ENCODE peak calls at places on chromosomes 11 and 22, in seven cellular contexts. D, M, P, N, R, V and A are unnamed samples.

GRCh38 chr11:107116358-107116757 is 98.1 kb upstream of the GUCY1A2 start:
- DNase-seq in N (no peak), R (no peak), M (no peak), V (no peak), D (no peak), P (no peak), A (no peak)

GRCh38 chr11:48880021-48880441 is 103.7 kb downstream of the TRIM51G start:
- DNase-seq in P (peak; percentile 58), D (no peak), V (no peak), M (no peak), N (no peak), R (peak; percentile 51), A (no peak)

GRCh38 chr22:33472462-33473344 is 414.5 kb upstream of the SYN3 start:
- DNase-seq in D (no peak), M (no peak), N (no peak), P (no peak), V (no peak), R (no peak), A (no peak)

GRCh38 chr11:8070417-8071101 is 10.5 kb upstream of the TUB start:
- DNase-seq in M (no peak), D (no peak), P (no peak), N (peak; percentile 54), V (no peak), R (peak; percentile 44), A (no peak)

GRCh38 chr11:130737866-130738431 is 178.3 kb downstream of the SNX19 start:
- DNase-seq in N (no peak), P (peak; percentile 47), V (no peak), R (no peak), M (peak; percentile 43), D (no peak), A (no peak)

GRCh38 chr11:92332986-92333385 is 108.4 kb downstream of the FAT3 start:
- DNase-seq in D (no peak), P (no peak), V (no peak), M (no peak), R (no peak), N (no peak), A (no peak)

GRCh38 chr11:130865772-130866114 is 50.5 kb downstream of the SNX19 start:
- DNase-seq in D (no peak), R (no peak), V (no peak), M (no peak), P (no peak), N (no peak), A (no peak)

GRCh38 chr11:63012450-63013238 is 3.0 kb downstream of the SLC22A8 start:
- DNase-seq in V (no peak), R (no peak), M (peak; percentile 44), D (no peak), N (no peak), P (no peak), A (no peak)

GRCh38 chr11:122883682-122883981 is 1.1 kb downstream of the JHY start:
- DNase-seq in R (no peak), V (no peak), D (no peak), N (no peak), P (no peak), M (no peak), A (no peak)

GRCh38 chr22:29306830-29307657 is 594 bp downstream of the GAS2L1 start:
- DNase-seq in D (peak; percentile 37), R (peak; percentile 88), P (peak; percentile 86), N (peak; percentile 82), M (peak; percentile 83), V (peak; percentile 85), A (peak; percentile 59)

GRCh38 chr22:37777122-37777687 is 30.5 kb upstream of the GCAT start:
- DNase-seq in M (peak; percentile 85), N (no peak), V (peak; percentile 74), R (no peak), D (peak; percentile 48), P (no peak), A (peak; percentile 58)

GRCh38 chr11:103055174-103055890 is 36.6 kb downstream of the DCUN1D5 start:
- DNase-seq in N (peak; percentile 15), M (no peak), D (no peak), P (no peak), R (no peak), V (no peak), A (no peak)

GRCh38 chr11:97883086-97883485 is 1137.7 kb upstream of the CNTN5 start:
- DNase-seq in M (no peak), N (no peak), D (no peak), P (no peak), R (no peak), V (no peak), A (no peak)

GRCh38 chr11:117095301-117096139 is 2.7 kb downstream of the SIK3 start:
- DNase-seq in D (no peak), V (no peak), M (no peak), N (no peak), P (no peak), R (no peak), A (no peak)

GRCh38 chr22:30782613-30783012 is 87.9 kb downstream of the OSBP2 start:
- DNase-seq in N (no peak), R (no peak), V (no peak), D (no peak), M (no peak), P (no peak), A (no peak)

GRCh38 chr11:63845305-63845704 is 6.4 kb downstream of the MARK2 start:
- DNase-seq in N (no peak), P (no peak), D (no peak), M (no peak), V (no peak), R (no peak), A (no peak)

GRCh38 chr11:43942651-43943356 is 367 bp downstream of the C11orf96 start:
- DNase-seq in R (no peak), P (no peak), M (no peak), V (no peak), N (peak; percentile 73), D (no peak), A (no peak)

GRCh38 chr11:843086-843704 is 543 bp downstream of the TSPAN4 start:
- DNase-seq in D (no peak), M (no peak), N (peak; percentile 57), R (no peak), V (no peak), P (peak; percentile 88), A (no peak)

GRCh38 chr22:20982563-20982882 is 426 bp downstream of the LZTR1 start:
- DNase-seq in M (no peak), D (no peak), V (no peak), R (no peak), N (no peak), P (no peak), A (no peak)

GRCh38 chr22:20624161-20624616 is 116.8 kb downstream of the MED15 start:
- DNase-seq in V (no peak), M (no peak), N (no peak), R (no peak), P (no peak), D (no peak), A (no peak)

GRCh38 chr11:78833237-78833636 is 258.6 kb upstream of the NARS2 start:
- DNase-seq in P (no peak), D (no peak), M (no peak), V (no peak), N (no peak), R (no peak), A (no peak)

GRCh38 chr11:121207485-121208115 is 85.0 kb upstream of the SC5D start:
- DNase-seq in N (no peak), R (no peak), P (no peak), M (no peak), D (no peak), V (no peak), A (no peak)

DNA sequence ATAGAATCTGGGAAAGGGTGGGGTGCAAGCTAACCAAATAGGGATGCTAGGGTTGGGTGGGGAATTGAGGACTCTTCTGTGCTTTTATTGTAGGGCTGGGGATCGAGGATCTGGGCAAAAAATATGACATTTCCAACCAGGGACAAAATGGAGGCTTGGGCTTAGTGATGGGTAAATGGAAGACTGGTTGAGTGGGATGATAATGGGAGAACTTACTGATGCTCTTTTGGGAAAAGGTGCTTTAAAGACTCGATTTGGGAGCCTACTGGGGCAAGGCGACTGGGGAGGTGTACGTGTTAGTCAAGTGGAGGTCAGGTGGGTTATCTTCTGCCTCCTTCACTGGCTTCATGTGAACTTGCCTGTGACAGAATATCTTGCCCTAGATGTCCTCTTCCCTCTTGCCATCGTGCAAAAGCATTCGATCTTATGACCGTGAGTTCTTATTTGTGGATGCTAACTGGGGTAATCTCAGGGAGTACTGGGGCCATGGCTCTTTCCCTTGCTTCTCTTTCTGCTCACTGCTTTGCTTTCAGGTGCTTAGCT is 10.4 kb upstream of the RBM4 start:
- DNase-seq in M (no peak), R (no peak), D (no peak), P (no peak), V (no peak), N (no peak), A (no peak)
- TF ChIP-seq POLR2AphosphoS5 in M (no peak), R (no peak), D (peak; percentile 61), P (no peak), V (no peak), N (peak; percentile 16), A (peak; percentile 10)

GRCh38 chr11:46557684-46558151 is 36.1 kb downstream of the AMBRA1 start:
- DNase-seq in R (no peak), M (peak; percentile 39), N (no peak), D (no peak), P (no peak), V (no peak), A (no peak)

GRCh38 chr11:46555269-46556054 is 38.4 kb downstream of the AMBRA1 start:
- DNase-seq in N (no peak), V (no peak), R (no peak), M (no peak), P (no peak), D (no peak), A (no peak)

GRCh38 chr11:46562527-46562926 is 31.3 kb downstream of the AMBRA1 start:
- DNase-seq in N (no peak), R (no peak), M (no peak), P (no peak), V (no peak), D (no peak), A (no peak)

GRCh38 chr11:46560300-46561025 is 33.4 kb downstream of the AMBRA1 start:
- DNase-seq in D (no peak), N (no peak), M (no peak), R (no peak), V (no peak), P (no peak), A (no peak)

DNA sequence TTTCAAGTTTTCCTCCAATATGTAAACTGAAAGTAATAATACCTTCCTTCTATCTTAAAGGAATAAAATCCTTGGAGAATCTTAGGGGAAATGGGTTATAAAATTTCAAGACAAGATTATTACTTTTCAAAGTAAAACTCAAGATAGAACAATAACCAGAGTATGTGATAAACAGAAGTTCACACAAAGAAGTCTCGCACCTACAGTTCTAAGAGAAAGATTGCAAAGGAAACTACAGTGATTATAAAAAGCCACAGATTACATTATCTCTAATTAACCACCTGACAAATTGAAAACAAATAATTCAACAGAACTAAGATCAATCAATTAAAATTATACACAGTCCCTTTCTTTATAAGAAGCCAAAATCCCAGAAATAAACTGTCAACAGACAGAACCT is 34.0 kb downstream of the AMBRA1 start:
- DNase-seq in N (no peak), D (no peak), P (no peak), R (no peak), M (no peak), V (no peak), A (no peak)
- TF ChIP-seq POLR2A in N (no peak), D (no peak), P (no peak), R (no peak), M (no peak), V (no peak), A (no peak)

GRCh38 chr11:47417712-47418111 is 8.5 kb downstream of the PSMC3 start:
- DNase-seq in M (no peak), D (no peak), N (no peak), V (no peak), R (peak; percentile 60), P (no peak), A (no peak)
- TF ChIP-seq POLR2AphosphoS5 in M (no peak), D (no peak), N (no peak), V (no peak), R (no peak), P (peak; percentile 62), A (peak; percentile 7)

GRCh38 chr11:57387284-57388030 is 3.0 kb downstream of the PRG2 start:
- DNase-seq in R (no peak), V (no peak), D (no peak), N (no peak), P (no peak), M (no peak), A (no peak)
- TF ChIP-seq POLR2A in R (no peak), V (no peak), D (no peak), N (no peak), P (no peak), M (no peak), A (no peak)